ENCODE peak calls at places on chromosomes 1 and 21, in eight cellular contexts. D is hippocampal formation; S is mammary epithelial cell; G is epithelial cell of esophagus; K is stimulated activated CD4-positive, alpha-beta T cell treated with anti-CD3 and anti-CD28 coated beads, TNF-alpha, amount 100 ng/mL, for 1 hour; T is lower lobe of right lung; Z is AG20443; W is RKO. X is an unnamed sample.

GRCh38 chr1:43034195-43034658 is 75.6 kb upstream of the SLC2A1 start:
- DNase-seq in D (no peak), S (no peak), G (peak), K (no peak), T (no peak), Z (no peak), W (no peak), X (no peak)

GRCh38 chr1:113388017-113388620 is 2.2 kb upstream of the MAGI3 start:
- DNase-seq in D (no peak), S (no peak), G (no peak), K (no peak), T (no peak), Z (no peak), W (no peak), X (no peak)

GRCh38 chr1:5927506-5928370 is 64.5 kb downstream of the NPHP4 start:
- DNase-seq in D (no peak), S (no peak), G (no peak), K (no peak), T (no peak), Z (no peak), W (no peak), X (no peak)

GRCh38 chr1:233543338-233544255 is 70.3 kb upstream of the KCNK1 start:
- DNase-seq in D (no peak), S (peak), G (peak), K (no peak), T (no peak), Z (peak), W (peak), X (no peak)

GRCh38 chr1:40866408-40866788 is 4.2 kb upstream of the CITED4 start:
- DNase-seq in D (no peak), S (no peak), G (no peak), K (no peak), T (no peak), Z (no peak), W (no peak), X (no peak)

GRCh38 chr1:225461533-225462428 is 33.9 kb upstream of the LBR start:
- DNase-seq in D (no peak), S (no peak), G (no peak), K (no peak), T (no peak), Z (peak), W (no peak), X (no peak)

GRCh38 chr1:94636625-94637024 is 95.1 kb upstream of the F3 start:
- DNase-seq in D (no peak), S (peak), G (peak), K (no peak), T (no peak), Z (peak), W (no peak), X (no peak)

GRCh38 chr1:180581635-180582039 is 22.9 kb downstream of the OVAAL start:
- DNase-seq in D (no peak), S (peak), G (peak), K (no peak), T (no peak), Z (peak), W (no peak), X (no peak)

GRCh38 chr1:204265665-204266064 is 51.9 kb upstream of the GOLT1A start:
- DNase-seq in D (no peak), S (no peak), G (no peak), K (no peak), T (no peak), Z (no peak), W (no peak), X (no peak)

GRCh38 chr1:43352351-43352705 is 6.5 kb upstream of the CDC20 start:
- DNase-seq in D (no peak), S (no peak), G (no peak), K (no peak), T (no peak), Z (no peak), W (no peak), X (no peak)

GRCh38 chr1:87888456-87888855 is 559.8 kb downstream of the LMO4 start:
- DNase-seq in D (no peak), S (peak), G (no peak), K (no peak), T (no peak), Z (no peak), W (no peak), X (no peak)

GRCh38 chr21:44958471-44959191 is 18.8 kb downstream of the SLX9 start:
- DNase-seq in D (no peak), S (no peak), G (no peak), K (no peak), T (peak), Z (peak), W (no peak), X (peak)

GRCh38 chr1:69657976-69658375 is 90.3 kb downstream of the LRRC7 start:
- DNase-seq in D (no peak), S (no peak), G (no peak), K (no peak), T (no peak), Z (no peak), W (no peak), X (no peak)

GRCh38 chr1:23980725-23981063 is 567 bp upstream of the SRSF10 start:
- DNase-seq in D (no peak), S (peak), G (peak), K (no peak), T (no peak), Z (peak), W (peak), X (peak)

GRCh38 chr1:225470691-225471452 is 43.0 kb upstream of the LBR start:
- DNase-seq in D (no peak), S (no peak), G (no peak), K (no peak), T (no peak), Z (no peak), W (no peak), X (peak)

GRCh38 chr21:35227774-35228173 is 178.7 kb upstream of the RUNX1 start:
- DNase-seq in D (no peak), S (no peak), G (no peak), K (no peak), T (no peak), Z (no peak), W (no peak), X (no peak)

GRCh38 chr21:38948377-38948776 is 142.6 kb downstream of the ETS2 start:
- DNase-seq in D (no peak), S (peak), G (peak), K (no peak), T (no peak), Z (peak), W (no peak), X (no peak)

GRCh38 chr21:41483415-41483814 is 24.5 kb downstream of the TMPRSS2 start:
- DNase-seq in D (no peak), S (no peak), G (no peak), K (no peak), T (no peak), Z (no peak), W (no peak), X (no peak)

GRCh38 chr1:179288977-179289376 is 4.6 kb upstream of the SOAT1 start:
- DNase-seq in D (no peak), S (no peak), G (no peak), K (no peak), T (no peak), Z (no peak), W (no peak), X (no peak)

GRCh38 chr1:214842856-214843255 is 239.7 kb upstream of the KCNK2 start:
- DNase-seq in D (no peak), S (no peak), G (no peak), K (no peak), T (no peak), Z (peak), W (no peak), X (no peak)